ENCODE peak calls at places on chromosomes 2 and 18, in five cellular contexts. One of them, this sample, is unnamed. For H3K79me2 and H3K27me3, the result is how much of the 10 kb centered on the place peaks cover.

GRCh38 chr2:164657129-164657528 is 35.8 kb upstream of the GRB14 start:
- DNase-seq in GM23338: no peak
- DNase-seq in PC-3: peak
- DNase-seq in HCT116: no peak
- DNase-seq in GM12878: no peak
- DNase-seq in this sample: no peak

GRCh38 chr2:60385648-60386047 is 167.8 kb downstream of the BCL11A start:
- DNase-seq in GM23338: no peak
- DNase-seq in PC-3: no peak
- DNase-seq in HCT116: no peak
- DNase-seq in GM12878: no peak
- DNase-seq in this sample: no peak

GRCh38 chr2:232387451-232388171 is 9.1 kb downstream of the ALPP start:
- DNase-seq in GM23338: peak
- DNase-seq in PC-3: no peak
- DNase-seq in HCT116: no peak
- DNase-seq in GM12878: no peak
- DNase-seq in this sample: no peak

GRCh38 chr18:30280861-30281470 is 761.6 kb downstream of the DSC3 start:
- DNase-seq in GM23338: peak
- DNase-seq in PC-3: peak
- DNase-seq in HCT116: peak
- DNase-seq in GM12878: no peak
- DNase-seq in this sample: peak

GRCh38 chr2:97844311-97844859 is 131.0 kb downstream of the ZAP70 start:
- DNase-seq in GM23338: no peak
- DNase-seq in PC-3: no peak
- DNase-seq in HCT116: no peak
- DNase-seq in GM12878: no peak
- DNase-seq in this sample: no peak

GRCh38 chr18:54119524-54120019 is 104.9 kb downstream of the MBD2 start:
- DNase-seq in GM23338: peak
- DNase-seq in PC-3: peak
- DNase-seq in HCT116: peak
- DNase-seq in GM12878: peak
- DNase-seq in this sample: peak

GRCh38 chr2:59684101-59684770 is 869.2 kb downstream of the BCL11A start:
- DNase-seq in GM23338: no peak
- DNase-seq in PC-3: peak
- DNase-seq in HCT116: no peak
- DNase-seq in GM12878: no peak
- DNase-seq in this sample: no peak

GRCh38 chr2:238130111-238130695 is 8.3 kb upstream of the KLHL30 start:
- DNase-seq in GM23338: no peak
- DNase-seq in PC-3: no peak
- DNase-seq in HCT116: no peak
- DNase-seq in GM12878: no peak
- DNase-seq in this sample: no peak

GRCh38 chr18:50469380-50469781 is 90.5 kb upstream of the MAPK4 start:
- DNase-seq in GM23338: no peak
- DNase-seq in PC-3: no peak
- DNase-seq in HCT116: no peak
- DNase-seq in GM12878: no peak
- DNase-seq in this sample: no peak

GRCh38 chr2:207885010-207885409 is 115.3 kb upstream of the FZD5 start:
- DNase-seq in GM23338: no peak
- DNase-seq in PC-3: no peak
- DNase-seq in HCT116: no peak
- DNase-seq in GM12878: no peak
- DNase-seq in this sample: no peak

GRCh38 chr2:238108423-238109201 is 8.5 kb downstream of the ESPNL start:
- DNase-seq in GM23338: peak
- DNase-seq in PC-3: no peak
- DNase-seq in HCT116: no peak
- DNase-seq in GM12878: peak
- DNase-seq in this sample: peak

GRCh38 chr2:25561136-25561850 is 112.1 kb downstream of the DTNB start:
- DNase-seq in GM23338: no peak
- DNase-seq in PC-3: no peak
- DNase-seq in HCT116: no peak
- DNase-seq in GM12878: no peak
- DNase-seq in this sample: no peak

GRCh38 chr2:100935372-100935752 is 66.7 kb upstream of the RPL31 start:
- DNase-seq in GM23338: no peak
- DNase-seq in PC-3: no peak
- DNase-seq in HCT116: no peak
- DNase-seq in GM12878: no peak
- DNase-seq in this sample: no peak

GRCh38 chr2:160621748-160622147 is 128.1 kb upstream of the RBMS1 start:
- DNase-seq in GM23338: no peak
- DNase-seq in PC-3: peak
- DNase-seq in HCT116: no peak
- DNase-seq in GM12878: no peak
- DNase-seq in this sample: no peak

GRCh38 chr2:112637289-112637660 is 8.5 kb upstream of the SLC20A1 start:
- DNase-seq in GM23338: no peak
- DNase-seq in PC-3: no peak
- DNase-seq in HCT116: no peak
- DNase-seq in GM12878: no peak
- DNase-seq in this sample: no peak

GRCh38 chr2:70670626-70671025 is 97.4 kb downstream of the ADD2 start:
- DNase-seq in GM23338: no peak
- DNase-seq in PC-3: no peak
- DNase-seq in HCT116: no peak
- DNase-seq in GM12878: no peak
- DNase-seq in this sample: no peak

GRCh38 chr2:16604236-16604635 is 61.4 kb downstream of the CYRIA start:
- DNase-seq in GM23338: no peak
- DNase-seq in PC-3: no peak
- DNase-seq in HCT116: no peak
- DNase-seq in GM12878: no peak
- DNase-seq in this sample: no peak

GRCh38 chr18:74672371-74672770 is 74.7 kb downstream of the ZNF407 start:
- DNase-seq in GM23338: no peak
- DNase-seq in PC-3: no peak
- DNase-seq in HCT116: no peak
- DNase-seq in GM12878: no peak
- DNase-seq in this sample: no peak

GRCh38 chr2:70508711-70509462 is 44.7 kb downstream of the TGFA start:
- DNase-seq in GM23338: no peak
- DNase-seq in PC-3: peak
- DNase-seq in HCT116: no peak
- DNase-seq in GM12878: no peak
- DNase-seq in this sample: no peak

GRCh38 chr18:24731981-24732380 is 271.5 kb downstream of the HRH4 start:
- DNase-seq in GM23338: peak
- DNase-seq in PC-3: peak
- DNase-seq in HCT116: no peak
- DNase-seq in GM12878: no peak
- DNase-seq in this sample: no peak

GRCh38 chr2:66109419-66109818 is 325.5 kb upstream of the MEIS1 start:
- DNase-seq in GM23338: no peak
- DNase-seq in PC-3: no peak
- DNase-seq in HCT116: no peak
- DNase-seq in GM12878: no peak
- DNase-seq in this sample: no peak

GRCh38 chr2:52558265-52558664 is 1209.3 kb upstream of the CHAC2 start:
- DNase-seq in GM23338: peak
- DNase-seq in PC-3: no peak
- DNase-seq in HCT116: no peak
- DNase-seq in GM12878: no peak
- DNase-seq in this sample: no peak

GRCh38 chr18:35282353-35282752 is 7.7 kb downstream of the ZSCAN30 start:
- DNase-seq in GM23338: no peak
- DNase-seq in PC-3: peak
- DNase-seq in HCT116: no peak
- DNase-seq in GM12878: no peak
- DNase-seq in this sample: no peak

GRCh38 chr2:63488118-63488713 is 100.1 kb downstream of the WDPCP start:
- DNase-seq in GM23338: peak
- DNase-seq in PC-3: peak
- DNase-seq in HCT116: peak
- DNase-seq in GM12878: no peak
- DNase-seq in this sample: peak

GRCh38 chr18:36516258-36516657 is 218.7 kb downstream of the FHOD3 start:
- DNase-seq in GM23338: no peak
- DNase-seq in PC-3: no peak
- DNase-seq in HCT116: no peak
- DNase-seq in GM12878: no peak
- DNase-seq in this sample: no peak

GRCh38 chr2:195352581-195352980 is 304.4 kb upstream of the SLC39A10 start:
- DNase-seq in GM23338: peak
- DNase-seq in PC-3: no peak
- DNase-seq in HCT116: no peak
- DNase-seq in GM12878: no peak
- DNase-seq in this sample: no peak

GRCh38 chr2:219689676-219690628 is 62.5 kb downstream of the SLC4A3 start:
- DNase-seq in GM23338: peak
- DNase-seq in PC-3: peak
- DNase-seq in HCT116: no peak
- DNase-seq in GM12878: peak
- DNase-seq in this sample: peak

GRCh38 chr18:8426401-8426800 is 182.8 kb upstream of the RAB12 start:
- DNase-seq in GM23338: peak
- DNase-seq in PC-3: no peak
- DNase-seq in HCT116: peak
- DNase-seq in GM12878: no peak
- DNase-seq in this sample: peak

GRCh38 chr2:218010116-218010837 is 7.5 kb upstream of the TNS1 start:
- DNase-seq in GM23338: peak
- DNase-seq in PC-3: no peak
- DNase-seq in HCT116: no peak
- DNase-seq in GM12878: no peak
- DNase-seq in this sample: no peak

GRCh38 chr2:189076131-189076530 is 102.0 kb downstream of the COL3A1 start:
- DNase-seq in GM23338: no peak
- DNase-seq in PC-3: no peak
- DNase-seq in HCT116: no peak
- DNase-seq in GM12878: no peak
- DNase-seq in this sample: no peak

GRCh38 chr2:214310319-214310718 is 100.5 kb upstream of the VWC2L start:
- DNase-seq in GM23338: peak
- DNase-seq in PC-3: peak
- DNase-seq in HCT116: no peak
- DNase-seq in GM12878: no peak
- DNase-seq in this sample: no peak

GRCh38 chr18:33404244-33404873 is 36.2 kb downstream of the CCDC178 start:
- DNase-seq in GM23338: peak
- DNase-seq in PC-3: no peak
- DNase-seq in HCT116: no peak
- DNase-seq in GM12878: no peak
- DNase-seq in this sample: no peak
- H3K79me2 ChIP-seq in GM23338: under half
- H3K79me2 ChIP-seq in PC-3: under half
- H3K79me2 ChIP-seq in HCT116: under half
- H3K79me2 ChIP-seq in GM12878: under half
- H3K79me2 ChIP-seq in this sample: under half

GRCh38 chr2:28413896-28414290 is 21.2 kb downstream of the FOSL2 start:
- DNase-seq in GM23338: no peak
- DNase-seq in PC-3: no peak
- DNase-seq in HCT116: no peak
- DNase-seq in GM12878: no peak
- DNase-seq in this sample: no peak
- TF ChIP-seq EZH2 in GM23338: no peak
- TF ChIP-seq EZH2 in PC-3: no peak
- TF ChIP-seq EZH2 in HCT116: no peak
- TF ChIP-seq EZH2 in GM12878: no peak
- TF ChIP-seq EZH2 in this sample: no peak

GRCh38 chr2:102268529-102269524 is 42.5 kb upstream of the IL1RL1 start:
- DNase-seq in GM23338: no peak
- DNase-seq in PC-3: no peak
- DNase-seq in HCT116: no peak
- DNase-seq in GM12878: no peak
- DNase-seq in this sample: no peak

GRCh38 chr2:102267774-102268173 is 43.6 kb upstream of the IL1RL1 start:
- DNase-seq in GM23338: no peak
- DNase-seq in PC-3: no peak
- DNase-seq in HCT116: no peak
- DNase-seq in GM12878: no peak
- DNase-seq in this sample: no peak

GRCh38 chr2:102262218-102263129 is 48.9 kb upstream of the IL1RL1 start:
- DNase-seq in GM23338: no peak
- DNase-seq in PC-3: no peak
- DNase-seq in HCT116: no peak
- DNase-seq in GM12878: no peak
- DNase-seq in this sample: no peak

GRCh38 chr2:102264952-102265351 is 46.4 kb upstream of the IL1RL1 start:
- DNase-seq in GM23338: no peak
- DNase-seq in PC-3: no peak
- DNase-seq in HCT116: no peak
- DNase-seq in GM12878: no peak
- DNase-seq in this sample: no peak

DNA sequence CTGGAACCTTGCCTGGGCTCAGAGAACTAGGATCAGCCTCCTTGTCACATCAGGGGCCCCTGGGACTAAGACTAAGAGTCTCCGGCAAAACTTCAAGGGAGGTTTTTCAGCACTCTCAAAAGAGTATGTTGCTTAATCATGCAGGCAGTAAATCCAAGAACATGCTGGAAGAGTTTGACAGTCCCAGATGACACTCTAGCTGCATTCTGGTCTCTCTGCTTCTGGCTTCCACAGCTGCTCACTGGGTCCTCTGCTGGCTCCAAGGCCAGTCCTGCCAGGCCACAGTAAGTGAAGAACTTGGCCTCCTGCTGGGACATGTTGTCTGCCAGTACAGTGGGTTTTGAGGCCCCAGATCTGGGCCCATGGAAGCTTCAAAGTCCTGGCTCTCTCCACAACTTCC is 45.2 kb upstream of the IL1RL1 start:
- DNase-seq in GM23338: no peak
- DNase-seq in PC-3: no peak
- DNase-seq in HCT116: no peak
- DNase-seq in GM12878: no peak
- DNase-seq in this sample: no peak
- H3K27me3 ChIP-seq in GM23338: under half
- H3K27me3 ChIP-seq in PC-3: under half
- H3K27me3 ChIP-seq in HCT116: under half
- H3K27me3 ChIP-seq in GM12878: under half
- H3K27me3 ChIP-seq in this sample: under half

DNA sequence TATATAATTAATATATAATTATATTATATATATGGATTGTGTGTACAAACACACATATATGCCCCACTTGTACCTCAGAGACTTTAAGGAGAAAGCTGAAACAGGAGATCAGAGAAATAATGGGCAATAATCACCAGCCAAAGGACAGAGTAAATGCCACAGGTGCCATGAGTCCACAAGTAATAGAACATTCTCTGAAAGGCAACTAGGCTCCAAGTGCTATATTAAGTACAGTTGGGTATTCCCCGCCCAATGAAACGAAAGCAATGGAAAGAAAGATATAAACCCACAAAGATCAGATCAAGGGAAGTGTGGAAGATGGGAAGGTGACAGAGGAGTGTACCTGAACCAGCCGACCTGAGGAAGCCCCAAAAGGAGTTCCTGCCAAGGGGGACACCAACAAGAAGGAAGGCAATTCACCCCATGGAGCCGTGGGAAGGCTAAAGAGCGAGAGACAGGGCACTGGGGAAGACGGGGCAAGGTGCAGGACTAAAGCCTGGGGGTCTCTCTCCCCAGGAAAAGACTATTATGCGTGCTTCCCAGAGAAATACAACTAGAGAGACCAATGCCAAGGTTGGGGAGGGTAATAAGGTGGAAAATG is 19.0 kb downstream of the DYM start:
- DNase-seq in GM23338: no peak
- DNase-seq in PC-3: no peak
- DNase-seq in HCT116: no peak
- DNase-seq in GM12878: no peak
- DNase-seq in this sample: no peak
- H3K79me2 ChIP-seq in GM23338: under half
- H3K79me2 ChIP-seq in PC-3: under half
- H3K79me2 ChIP-seq in HCT116: under half
- H3K79me2 ChIP-seq in GM12878: under half
- H3K79me2 ChIP-seq in this sample: half or more